ENCODE peak calls at places on chromosomes 11 and 22, in four cellular contexts. B, Y, C and M are unnamed samples.
A peak's percentile ranks its signal among the peaks of the same experiment; 100 is the strongest.

GRCh38 chr22:49514656-49515055 is 313.0 kb downstream of the BRD1 start:
- DNase-seq in C (no peak), Y (no peak), B (no peak), M (peak; percentile 36)

GRCh38 chr22:26713823-26714449 is 56.5 kb downstream of the MIAT start:
- DNase-seq in Y (no peak), B (no peak), C (no peak), M (no peak)

GRCh38 chr11:76048763-76049162 is 157.5 kb downstream of the WNT11 start:
- DNase-seq in C (peak; percentile 54), B (no peak), Y (no peak), M (no peak)

GRCh38 chr11:102780491-102780918 is at the start of gene MMP10:
- DNase-seq in Y (no peak), C (no peak), B (peak; percentile 27), M (no peak)

GRCh38 chr11:19395050-19395449 is 154.3 kb upstream of the E2F8 start:
- DNase-seq in B (no peak), Y (no peak), C (no peak), M (no peak)

GRCh38 chr11:69874984-69875673 is 55.9 kb upstream of the FGF3 start:
- DNase-seq in C (no peak), B (no peak), Y (no peak), M (peak; percentile 52)

GRCh38 chr22:30471616-30472318 is at the start of gene SEC14L3:
- DNase-seq in C (no peak), B (no peak), Y (no peak), M (no peak)

GRCh38 chr11:126114486-126115252 is 52.0 kb upstream of the CDON start:
- DNase-seq in C (no peak), Y (no peak), B (no peak), M (peak; percentile 66)

GRCh38 chr11:3155216-3155615 is 9.9 kb downstream of the OSBPL5 start:
- DNase-seq in Y (no peak), B (no peak), C (no peak), M (no peak)

GRCh38 chr11:65895482-65895981 is 4.7 kb downstream of the FOSL1 start:
- DNase-seq in C (no peak), B (no peak), Y (no peak), M (no peak)

DNA sequence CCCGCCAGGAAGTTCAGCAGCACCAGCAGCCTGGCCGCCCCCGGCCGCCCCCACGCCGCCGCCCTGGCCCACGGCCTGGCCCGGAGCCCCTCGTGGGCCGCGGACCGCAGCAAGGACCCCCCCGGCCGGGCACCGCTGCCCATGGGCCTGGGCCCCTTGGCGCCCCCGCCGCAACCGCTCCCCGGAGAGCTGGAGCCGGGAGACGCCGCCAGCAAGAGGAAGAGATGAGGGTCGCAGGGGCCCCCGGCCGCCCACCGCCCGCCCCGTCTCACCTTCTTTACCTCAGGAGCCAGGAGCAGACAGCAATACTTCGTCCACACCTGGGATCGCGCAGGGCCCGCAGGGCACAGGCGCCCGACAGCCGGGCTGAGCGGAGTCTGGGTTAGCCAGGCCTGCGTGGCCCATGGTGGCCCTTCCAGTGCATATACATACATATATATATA is 115.6 kb downstream of the CACNA1I start:
- DNase-seq in Y (no peak), C (no peak), B (no peak), M (no peak)
- H3K4me3 ChIP-seq in Y (no peak overlapping the region), C (no peak overlapping the region), B (no peak overlapping the region), M (no peak overlapping the region)

GRCh38 chr22:38694945-38695344 is 5.8 kb downstream of the JOSD1 start:
- DNase-seq in C (no peak), B (no peak), Y (no peak), M (no peak)
- TF ChIP-seq POLR2AphosphoS5 in C (no peak), B (no peak), Y (no peak), M (no peak)

DNA sequence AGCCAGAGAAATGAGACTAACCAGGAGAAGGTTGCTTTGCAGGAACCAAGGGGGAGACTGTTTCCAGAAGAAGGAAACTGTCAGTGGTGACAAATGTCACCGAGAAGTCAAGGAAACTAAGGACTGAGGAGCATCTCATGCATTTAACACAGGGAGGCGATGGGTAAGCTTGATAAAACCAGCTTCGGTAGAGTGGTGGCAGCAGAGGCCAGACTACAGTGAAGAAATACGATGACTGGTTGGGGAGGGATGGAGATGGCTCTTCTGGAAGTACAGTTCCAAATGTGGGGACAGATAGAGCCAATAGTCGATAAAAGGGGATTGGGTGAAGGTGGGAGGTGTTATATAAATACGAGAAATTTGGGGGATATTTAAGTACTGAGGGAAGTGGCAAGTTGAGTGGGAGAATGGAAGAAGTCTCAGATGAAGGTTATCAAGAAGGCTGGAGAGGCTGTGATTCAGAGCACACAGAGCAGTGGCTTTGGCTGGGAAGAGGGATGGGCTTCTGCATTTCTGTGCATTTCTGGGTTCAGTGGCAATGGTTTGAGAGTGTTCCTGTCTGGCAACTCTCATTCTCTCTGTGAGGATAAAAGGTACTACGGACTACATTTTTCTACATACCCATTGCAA is 29.2 kb downstream of the SC5D start:
- DNase-seq in C (peak; percentile 4), Y (peak; percentile 28), B (peak; percentile 21), M (no peak)
- TF ChIP-seq CTCF in C (no peak), Y (peak; percentile 81), B (peak; percentile 47), M (no peak)

GRCh38 chr11:132941761-132942160 is 590.5 kb downstream of the OPCML start:
- DNase-seq in C (no peak), B (no peak), Y (no peak), M (no peak)

GRCh38 chr11:132941024-132941646 is 591.2 kb downstream of the OPCML start:
- DNase-seq in C (peak; percentile 17), B (no peak), Y (peak; percentile 24), M (no peak)

GRCh38 chr11:132943325-132943736 is 589.0 kb downstream of the OPCML start:
- DNase-seq in B (no peak), Y (no peak), C (no peak), M (no peak)

GRCh38 chr11:132943737-132944556 is 588.4 kb downstream of the OPCML start:
- DNase-seq in B (no peak), C (no peak), Y (no peak), M (peak; percentile 77)

GRCh38 chr11:132942611-132943324 is 589.5 kb downstream of the OPCML start:
- DNase-seq in Y (no peak), C (no peak), B (no peak), M (no peak)
- H3K4me3 ChIP-seq in Y (no peak overlapping the region), C (no peak overlapping the region), B (peak overlapping the region; percentile 67), M (peak overlapping the region; percentile 67)

GRCh38 chr11:44564653-44565007 is 833 bp upstream of the CD82 start:
- DNase-seq in B (no peak), Y (no peak), C (peak; percentile 58), M (peak; percentile 90)
- TF ChIP-seq POLR2AphosphoS5 in B (no peak), Y (no peak), C (no peak), M (no peak)

GRCh38 chr11:86346513-86346912 is 28.2 kb upstream of the CCDC81 start:
- DNase-seq in C (no peak), B (no peak), Y (no peak), M (no peak)
- TF ChIP-seq CTCF in C (no peak), B (no peak), Y (no peak), M (no peak)

GRCh38 chr11:116654526-116654925 is 118.3 kb downstream of the BUD13 start:
- DNase-seq in C (no peak), B (no peak), Y (no peak), M (no peak)
- H3K4me3 ChIP-seq in C (no peak overlapping the region), B (no peak overlapping the region), Y (no peak overlapping the region), M (no peak overlapping the region)

GRCh38 chr22:46602025-46602424 is 18.2 kb upstream of the GRAMD4 start:
- DNase-seq in Y (no peak), C (no peak), B (no peak), M (no peak)
- TF ChIP-seq POLR2AphosphoS5 in Y (no peak), C (no peak), B (no peak), M (peak; percentile 43)

DNA sequence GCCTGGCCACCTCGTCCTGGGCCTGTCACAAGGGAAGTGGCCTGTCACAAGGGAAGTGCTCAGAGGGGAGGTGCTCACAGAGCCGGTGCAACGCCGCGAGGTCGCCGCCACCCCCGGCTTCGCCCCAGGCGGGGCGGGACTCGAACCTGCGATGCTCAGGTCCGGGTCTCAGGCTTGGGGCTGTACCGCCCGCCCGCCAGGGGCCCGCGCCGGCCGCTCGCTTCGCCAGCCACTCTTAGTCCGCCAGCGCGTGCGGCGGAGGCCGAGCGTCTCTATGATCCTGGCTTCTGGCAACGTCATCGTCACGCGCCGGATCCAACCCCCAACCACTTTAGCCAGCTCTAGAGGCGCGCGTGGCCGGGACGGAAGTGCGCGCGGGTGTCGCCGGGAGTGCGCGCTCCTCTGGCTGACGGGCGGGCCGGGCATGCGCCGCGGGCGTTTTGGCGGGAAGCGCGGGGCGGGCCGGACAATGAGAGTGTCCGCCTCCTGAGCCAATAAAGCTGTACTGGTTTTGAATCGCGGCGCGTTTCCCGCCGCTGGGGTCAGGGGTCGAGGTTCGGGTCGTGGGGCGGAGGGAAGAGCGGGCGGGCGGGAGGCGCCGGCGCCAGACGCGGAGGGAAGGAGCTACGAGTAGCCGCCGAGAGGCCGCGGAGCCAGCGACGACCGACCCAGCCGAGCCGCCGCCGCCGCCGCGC is at the start of gene TRMT2A:
- DNase-seq in B (peak; percentile 92), Y (peak; percentile 77), C (peak; percentile 100), M (peak; percentile 100)
- TF ChIP-seq CTCF in B (peak; percentile 19), Y (no peak), C (peak; percentile 56), M (peak; percentile 58)

GRCh38 chr11:57512646-57513445 is 2.7 kb downstream of the SLC43A1 start:
- DNase-seq in C (peak; percentile 70), B (no peak), Y (no peak), M (no peak)
- H3K4me3 ChIP-seq in C (peak overlapping the region; percentile 88), B (peak overlapping the region; percentile 64), Y (no peak overlapping the region), M (no peak overlapping the region)